ENCODE peak calls at places on chromosome 20, in six cellular contexts. C is fibroblast of the aortic adventitia, U is GM12865, O is tibial nerve, V is keratinocyte, E is PC-3. H is an unnamed sample.

GRCh38 chr20:56440346-56441007 is 27.9 kb upstream of the RTF2 start:
- DNase-seq in U (peak), V (no peak), O (no peak), E (no peak), C (no peak), H (no peak)

GRCh38 chr20:53623454-53624206 is 30.0 kb upstream of the ZNF217 start:
- DNase-seq in E (peak), C (peak), V (no peak), U (peak), O (peak), H (peak)

GRCh38 chr20:60224914-60225313 is 266.7 kb downstream of the CDH26 start:
- DNase-seq in V (no peak), U (no peak), O (no peak), C (peak), E (peak), H (no peak)

GRCh38 chr20:52191132-52191435 is 495 bp downstream of the ZFP64 start:
- DNase-seq in E (peak), O (no peak), V (no peak), C (peak), U (no peak), H (no peak)

GRCh38 chr20:10469599-10469998 is 34.5 kb downstream of the SLX4IP start:
- DNase-seq in C (peak), V (no peak), U (peak), E (peak), O (peak), H (no peak)

GRCh38 chr20:32623667-32624157 is 38.6 kb upstream of the NOL4L start:
- DNase-seq in U (no peak), E (no peak), V (no peak), O (no peak), C (no peak), H (no peak)

GRCh38 chr20:32247957-32248497 is 29.4 kb upstream of the KIF3B start:
- DNase-seq in E (no peak), O (no peak), C (no peak), U (no peak), V (no peak), H (no peak)

GRCh38 chr20:1754306-1754705 is 96.7 kb upstream of the SIRPG start:
- DNase-seq in V (no peak), C (no peak), E (no peak), O (no peak), U (no peak), H (no peak)

GRCh38 chr20:57065646-57066045 is 200.8 kb downstream of the BMP7 start:
- DNase-seq in U (no peak), V (no peak), O (no peak), E (no peak), C (no peak), H (no peak)

GRCh38 chr20:44079968-44080560 is 106.9 kb downstream of the JPH2 start:
- DNase-seq in V (no peak), E (no peak), O (no peak), U (no peak), C (peak), H (no peak)

GRCh38 chr20:31837896-31838397 is 7.5 kb downstream of the FOXS1 start:
- DNase-seq in E (no peak), O (no peak), U (no peak), C (peak), V (no peak), H (peak)

GRCh38 chr20:32603046-32603726 is 18.1 kb upstream of the NOL4L start:
- DNase-seq in V (no peak), U (peak), O (peak), E (no peak), C (no peak), H (no peak)

GRCh38 chr20:53238121-53238660 is 266.0 kb downstream of the TSHZ2 start:
- DNase-seq in V (no peak), C (no peak), U (no peak), O (no peak), E (no peak), H (no peak)

GRCh38 chr20:59205044-59205443 is 41.4 kb downstream of the ZNF831 start:
- DNase-seq in E (no peak), U (no peak), C (no peak), O (no peak), V (no peak), H (no peak)

GRCh38 chr20:2840967-2841531 is 504 bp downstream of the VPS16 start:
- DNase-seq in C (peak), U (peak), V (no peak), O (peak), E (peak), H (no peak)

GRCh38 chr20:35284267-35284991 is at the start of gene EIF6:
- DNase-seq in E (peak), U (peak), O (peak), V (peak), C (peak), H (peak)

GRCh38 chr20:46073443-46073842 is 16.3 kb downstream of the NCOA5 start:
- DNase-seq in V (peak), U (no peak), O (no peak), C (peak), E (no peak), H (no peak)

GRCh38 chr20:20785226-20785625 is 72.8 kb upstream of the RALGAPA2 start:
- DNase-seq in E (no peak), O (no peak), U (no peak), V (no peak), C (no peak), H (no peak)

GRCh38 chr20:1301031-1301529 is 27.9 kb downstream of the SDCBP2 start:
- DNase-seq in E (peak), U (no peak), V (peak), O (no peak), C (peak), H (peak)

GRCh38 chr20:61628901-61629300 is 376.8 kb downstream of the CDH4 start:
- DNase-seq in O (no peak), E (no peak), U (no peak), V (peak), C (no peak), H (no peak)

GRCh38 chr20:20207291-20207690 is 155.0 kb downstream of the CFAP61 start:
- DNase-seq in C (no peak), U (no peak), V (no peak), E (no peak), O (no peak), H (no peak)

GRCh38 chr20:45408646-45409213 is 641 bp downstream of the DBNDD2 start:
- DNase-seq in O (no peak), U (peak), C (no peak), V (no peak), E (no peak), H (no peak)

GRCh38 chr20:57653910-57654309 is 33.7 kb upstream of the ZBP1 start:
- DNase-seq in C (no peak), O (no peak), U (no peak), E (peak), V (no peak), H (no peak)

DNA sequence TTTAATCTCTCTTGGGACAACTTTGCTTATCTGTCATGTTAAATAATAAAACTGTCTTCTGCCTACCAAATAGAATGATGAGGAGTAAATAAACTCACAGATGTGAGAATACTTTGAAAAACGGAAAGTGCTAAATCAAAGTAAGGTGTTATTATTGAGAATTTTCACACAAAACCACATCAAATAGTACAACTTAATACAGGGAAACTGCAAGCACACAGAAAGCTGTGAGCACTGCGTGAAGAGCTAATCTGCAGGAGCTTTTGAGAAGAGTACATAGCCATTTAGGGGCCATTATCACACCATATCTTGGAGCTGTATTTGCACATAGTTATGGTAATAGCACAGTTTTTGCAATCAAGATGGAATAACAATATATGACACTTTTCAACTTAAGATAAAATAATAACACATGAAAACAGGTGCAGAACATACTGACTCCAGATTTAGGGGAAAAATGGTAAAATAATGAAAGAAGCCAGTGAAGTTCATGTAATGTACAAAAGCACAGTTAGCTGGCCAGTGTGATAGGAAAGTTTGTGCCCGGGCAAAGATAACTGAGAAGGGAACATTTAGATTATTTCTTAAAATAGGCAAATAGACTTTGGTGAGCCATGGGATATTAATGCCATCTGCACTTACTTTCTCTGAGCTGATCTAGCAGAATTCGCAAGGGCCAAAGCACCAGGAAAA is 398.5 kb upstream of the PLCB4 start:
- DNase-seq in O (no peak), C (no peak), U (no peak), V (no peak), E (no peak), H (no peak)
- H3K4me3 ChIP-seq in O (no peak), C (no peak), U (no peak), V (no peak), E (no peak), H (no peak)

DNA sequence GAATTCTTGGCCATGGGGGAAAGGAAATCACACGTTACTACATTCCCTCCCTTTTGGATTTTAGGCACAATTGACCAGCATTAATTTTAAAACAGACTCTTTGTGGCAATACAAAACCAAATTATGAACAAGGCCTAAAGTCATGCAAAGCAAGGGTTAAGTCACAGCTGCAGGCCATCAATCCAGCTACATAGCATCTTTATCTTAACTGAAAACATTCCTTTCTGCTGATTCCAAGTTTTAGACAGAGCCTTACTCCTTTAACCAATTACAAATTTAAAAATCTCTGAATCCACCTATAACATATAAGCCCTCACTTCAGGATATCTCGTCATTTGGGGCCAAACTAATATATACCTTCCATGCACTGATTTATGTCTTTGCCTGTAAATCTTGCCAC is 757.2 kb downstream of the PTPRT start:
- DNase-seq in U (no peak), E (no peak), V (no peak), C (peak), O (no peak), H (no peak)
- H3K4me3 ChIP-seq in U (no peak), E (no peak), V (no peak), C (no peak), O (no peak), H (no peak)

GRCh38 chr20:36941403-36941835 is 10.1 kb downstream of the SAMHD1 start:
- DNase-seq in O (no peak), E (peak), V (no peak), U (no peak), C (no peak), H (no peak)

GRCh38 chr20:36932476-36933426 is 18.8 kb downstream of the SAMHD1 start:
- DNase-seq in U (no peak), O (no peak), E (no peak), V (no peak), C (peak), H (no peak)

DNA sequence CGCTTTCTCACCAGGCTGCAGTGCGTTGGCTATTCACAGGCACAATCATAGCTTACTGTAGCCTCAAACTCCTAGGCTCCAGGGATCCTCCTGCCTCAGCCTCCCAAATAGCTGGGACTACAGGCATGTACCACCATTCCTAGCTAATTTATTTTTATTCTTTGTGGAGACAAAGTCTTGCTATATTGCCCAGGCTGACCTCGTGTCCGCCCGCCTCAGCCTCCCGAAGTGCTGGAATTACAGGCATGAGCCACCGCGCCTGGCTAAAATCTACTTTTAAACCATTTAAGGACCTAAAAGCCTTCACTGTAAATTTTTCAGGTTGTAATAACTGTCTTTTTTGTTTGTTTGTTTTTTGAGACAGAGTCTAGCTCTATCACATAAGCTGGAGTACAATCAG is 15.2 kb downstream of the SAMHD1 start:
- DNase-seq in O (no peak), E (no peak), V (no peak), C (no peak), U (no peak), H (no peak)
- H3K4me3 ChIP-seq in O (no peak), E (no peak), V (no peak), C (no peak), U (no peak), H (no peak)

GRCh38 chr20:48360338-48360698 is 467.5 kb downstream of the PREX1 start:
- DNase-seq in E (no peak), U (peak), V (no peak), C (no peak), O (no peak), H (no peak)
- H3K4me3 ChIP-seq in E (no peak), U (peak), V (no peak), C (no peak), O (no peak), H (no peak)

GRCh38 chr20:17568045-17568788 is 1.7 kb upstream of the DSTN start:
- DNase-seq in V (no peak), U (no peak), C (no peak), O (no peak), E (peak), H (peak)
- H3K4me3 ChIP-seq in V (peak), U (no peak), C (peak), O (peak), E (peak), H (peak)

GRCh38 chr20:17971571-17972013 is 2.8 kb downstream of the MGME1 start:
- DNase-seq in O (no peak), E (peak), C (peak), V (no peak), U (no peak), H (peak)
- H3K4me3 ChIP-seq in O (no peak), E (peak), C (peak), V (peak), U (peak), H (peak)

H was measured in PC-9.